ENCODE peak calls at places on chromosomes 3 and 15, in seven cellular contexts. A, O, Y, F, V, P and B are unnamed samples.

GRCh38 chr15:65824031-65824743 is 32.1 kb upstream of the DENND4A start:
- DNase-seq in F (no peak), O (no peak), V (peak), Y (peak), A (no peak), P (peak), B (no peak)

GRCh38 chr3:177928156-177928555 is 608.1 kb upstream of the KCNMB2 start:
- DNase-seq in P (peak), Y (peak), V (no peak), F (no peak), O (no peak), A (no peak), B (peak)

GRCh38 chr15:88904257-88904807 is 8.8 kb downstream of the MFGE8 start:
- DNase-seq in A (no peak), P (no peak), V (no peak), Y (no peak), O (no peak), F (no peak), B (no peak)

GRCh38 chr3:195897853-195898415 is 10.4 kb downstream of the TNK2 start:
- DNase-seq in P (no peak), Y (no peak), O (no peak), A (no peak), F (no peak), V (no peak), B (no peak)

GRCh38 chr3:195094211-195094921 is 176.6 kb downstream of the XXYLT1 start:
- DNase-seq in F (no peak), P (no peak), O (no peak), A (peak), V (no peak), Y (no peak), B (peak)

GRCh38 chr15:38535451-38536200 is 29.0 kb downstream of the RASGRP1 start:
- DNase-seq in A (no peak), O (no peak), F (no peak), Y (no peak), P (peak), V (no peak), B (no peak)

GRCh38 chr15:99100245-99101173 is 4.4 kb upstream of the SYNM start:
- DNase-seq in O (peak), F (peak), P (peak), A (peak), Y (peak), V (peak), B (peak)

GRCh38 chr3:77096966-77097890 is 57.3 kb downstream of the ROBO2 start:
- DNase-seq in Y (peak), A (no peak), O (no peak), V (no peak), F (no peak), P (no peak), B (no peak)

GRCh38 chr3:135922903-135923250 is 42.7 kb upstream of the PPP2R3A start:
- DNase-seq in V (no peak), F (no peak), Y (no peak), P (no peak), O (no peak), A (no peak), B (no peak)

GRCh38 chr3:81621277-81621676 is 140.2 kb downstream of the GBE1 start:
- DNase-seq in P (no peak), A (no peak), Y (no peak), F (no peak), V (no peak), O (no peak), B (no peak)

GRCh38 chr15:34046471-34047145 is 7.6 kb upstream of the AVEN start:
- DNase-seq in A (no peak), O (no peak), P (no peak), Y (no peak), F (no peak), V (no peak), B (no peak)

GRCh38 chr15:92801412-92801773 is 98.7 kb upstream of the CHD2 start:
- DNase-seq in O (no peak), Y (no peak), V (no peak), F (no peak), A (no peak), P (peak), B (no peak)

GRCh38 chr3:179739816-179740594 is 87.2 kb downstream of the USP13 start:
- DNase-seq in Y (no peak), V (no peak), O (no peak), P (peak), F (no peak), A (no peak), B (no peak)

GRCh38 chr3:16945330-16945729 is 60.6 kb downstream of the PLCL2 start:
- DNase-seq in V (no peak), A (no peak), Y (peak), F (no peak), O (no peak), P (peak), B (no peak)

GRCh38 chr3:69762790-69763229 is 23.5 kb downstream of the MITF start:
- DNase-seq in A (no peak), Y (no peak), P (no peak), V (no peak), F (no peak), O (no peak), B (no peak)

GRCh38 chr15:31197497-31198414 is 96.2 kb upstream of the TRPM1 start:
- DNase-seq in V (no peak), Y (no peak), F (no peak), P (peak), O (no peak), A (peak), B (peak)

GRCh38 chr3:152151216-152151874 is 117.4 kb upstream of the MBNL1 start:
- DNase-seq in V (no peak), P (no peak), Y (peak), O (no peak), F (no peak), A (no peak), B (no peak)

GRCh38 chr3:11346416-11346815 is 74.2 kb downstream of the ATG7 start:
- DNase-seq in Y (no peak), O (no peak), A (no peak), V (no peak), F (no peak), P (peak), B (no peak)

GRCh38 chr15:45948226-45948625 is 313.4 kb downstream of the SQOR start:
- DNase-seq in F (no peak), A (no peak), P (no peak), V (no peak), O (no peak), Y (no peak), B (no peak)

GRCh38 chr3:105970283-105970682 is 101.5 kb upstream of the CBLB start:
- DNase-seq in O (no peak), F (no peak), A (no peak), P (peak), V (no peak), Y (peak), B (no peak)

GRCh38 chr3:98328933-98329332 is 24.7 kb upstream of the OR5K4 start:
- DNase-seq in P (no peak), O (no peak), V (no peak), Y (no peak), F (no peak), A (no peak), B (no peak)

GRCh38 chr3:196208942-196209695 is 2.1 kb downstream of the ZDHHC19 start:
- DNase-seq in P (no peak), V (no peak), A (no peak), Y (no peak), F (no peak), O (no peak), B (no peak)

GRCh38 chr3:115548611-115549010 is 74.7 kb upstream of the GAP43 start:
- DNase-seq in V (no peak), F (no peak), Y (no peak), O (no peak), A (no peak), P (no peak), B (no peak)

GRCh38 chr3:78134496-78134895 is 1094.6 kb downstream of the ROBO2 start:
- DNase-seq in V (no peak), O (no peak), Y (no peak), A (no peak), P (no peak), F (no peak), B (no peak)

GRCh38 chr3:141427764-141428163 is 59.1 kb upstream of the RASA2 start:
- DNase-seq in A (no peak), P (no peak), Y (no peak), V (no peak), F (no peak), O (no peak), B (no peak)

GRCh38 chr15:25736451-25736850 is 126.7 kb downstream of the ATP10A start:
- DNase-seq in A (no peak), V (no peak), Y (no peak), O (no peak), P (peak), F (no peak), B (no peak)

GRCh38 chr15:48393650-48394049 is 62.4 kb downstream of the DUT start:
- DNase-seq in Y (no peak), P (peak), V (peak), O (no peak), A (no peak), F (no peak), B (no peak)

GRCh38 chr3:140113983-140114923 is 179.3 kb downstream of the CLSTN2 start:
- DNase-seq in F (no peak), Y (no peak), P (no peak), O (no peak), A (no peak), V (no peak), B (no peak)

GRCh38 chr3:126817781-126818180 is 113.7 kb downstream of the CHCHD6 start:
- DNase-seq in O (no peak), P (no peak), F (no peak), V (no peak), A (no peak), Y (no peak), B (no peak)

GRCh38 chr15:79924379-79924778 is 27.6 kb upstream of the MTHFS start:
- DNase-seq in F (no peak), Y (no peak), A (no peak), P (no peak), V (no peak), O (no peak), B (no peak)

GRCh38 chr3:15287565-15288330 is 44.6 kb downstream of the SH3BP5 start:
- DNase-seq in A (no peak), F (no peak), Y (peak), O (no peak), P (peak), V (peak), B (no peak)

GRCh38 chr3:21642433-21642832 is 108.6 kb downstream of the ZNF385D start:
- DNase-seq in V (no peak), A (no peak), P (peak), Y (no peak), O (no peak), F (no peak), B (no peak)

GRCh38 chr3:112894258-112894657 is 47.6 kb upstream of the CD200R1L start:
- DNase-seq in Y (peak), O (no peak), P (peak), A (no peak), V (no peak), F (no peak), B (no peak)

GRCh38 chr15:58396181-58396580 is 35.6 kb upstream of the LIPC start:
- DNase-seq in O (no peak), Y (peak), A (no peak), F (no peak), V (no peak), P (peak), B (no peak)

DNA sequence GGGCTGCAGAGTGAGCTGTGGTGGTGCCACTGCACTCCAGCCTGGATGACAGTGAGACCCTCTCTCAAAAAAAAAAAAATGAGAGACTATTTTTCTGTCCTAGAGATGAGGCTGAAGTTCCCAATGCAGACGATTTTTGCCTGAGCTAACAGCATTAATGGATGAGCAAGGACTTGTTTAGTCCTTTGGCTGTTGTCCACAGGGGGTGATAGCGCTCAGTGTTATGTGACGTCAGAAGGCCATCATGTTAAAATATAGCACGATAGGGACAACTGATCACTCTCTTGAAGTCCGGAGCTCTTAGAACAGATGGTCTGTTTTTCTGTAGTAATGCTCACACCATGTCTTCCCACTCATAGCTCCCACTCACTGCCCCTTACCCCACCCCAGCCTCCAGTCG is 6.8 kb downstream of the TRNT1 start:
- DNase-seq in P (no peak), Y (no peak), F (no peak), O (no peak), A (no peak), V (no peak), B (no peak)
- TF ChIP-seq CTCF in P (no peak), Y (no peak), F (no peak), O (no peak), A (no peak), V (no peak), B (no peak)

GRCh38 chr15:78506971-78507830 is at the start of gene HYKK:
- DNase-seq in O (peak), Y (peak), V (peak), P (peak), F (peak), A (peak), B (peak)
- TF ChIP-seq CTCF in O (no peak), Y (no peak), V (no peak), P (peak), F (no peak), A (no peak), B (no peak)

DNA sequence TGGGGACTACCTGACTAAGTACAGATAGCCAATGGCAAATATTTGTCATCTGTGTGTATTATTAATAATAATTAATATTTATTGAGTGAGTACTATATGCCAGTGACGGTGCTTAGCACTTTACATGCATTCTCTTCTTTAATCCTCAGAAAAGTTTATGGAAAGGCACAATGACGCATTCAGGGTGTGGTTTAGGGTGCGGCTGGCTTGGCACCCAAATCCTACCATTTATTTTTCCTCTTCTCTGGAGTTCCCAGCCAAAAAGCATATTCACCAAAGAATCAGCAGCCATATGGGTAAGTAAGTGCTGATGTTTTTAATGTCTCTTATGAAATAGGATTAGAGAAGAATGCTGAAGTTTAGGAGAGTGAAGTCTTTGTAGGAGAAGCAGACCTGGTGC is 140.4 kb upstream of the TP63 start:
- DNase-seq in Y (no peak), O (no peak), V (no peak), F (no peak), P (no peak), A (no peak), B (no peak)
- TF ChIP-seq CTCF in Y (no peak), O (no peak), V (no peak), F (no peak), P (no peak), A (no peak), B (no peak)

GRCh38 chr3:33860355-33861047 is 62.1 kb downstream of the PDCD6IP start:
- DNase-seq in Y (no peak), V (no peak), F (no peak), A (no peak), O (no peak), P (no peak), B (no peak)
- TF ChIP-seq CTCF in Y (no peak), V (no peak), F (no peak), A (no peak), O (no peak), P (no peak), B (no peak)

GRCh38 chr15:83993591-83993990 is 242.0 kb upstream of the GOLGA6L4 start:
- DNase-seq in A (no peak), V (no peak), F (no peak), O (no peak), P (no peak), Y (no peak), B (no peak)
- TF ChIP-seq CTCF in A (no peak), V (no peak), F (no peak), O (no peak), P (peak), Y (no peak), B (no peak)

GRCh38 chr3:38960042-38960622 is 91.6 kb downstream of the SCN11A start:
- DNase-seq in A (no peak), V (no peak), O (no peak), Y (peak), P (no peak), F (no peak), B (no peak)
- TF ChIP-seq CTCF in A (no peak), V (no peak), O (no peak), Y (no peak), P (no peak), F (no peak), B (no peak)

GRCh38 chr3:61371123-61371522 is 119.9 kb upstream of the FHIT start:
- DNase-seq in P (peak), F (no peak), Y (no peak), V (no peak), O (no peak), A (peak), B (peak)
- TF ChIP-seq CTCF in P (peak), F (no peak), Y (peak), V (peak), O (no peak), A (peak), B (peak)

DNA sequence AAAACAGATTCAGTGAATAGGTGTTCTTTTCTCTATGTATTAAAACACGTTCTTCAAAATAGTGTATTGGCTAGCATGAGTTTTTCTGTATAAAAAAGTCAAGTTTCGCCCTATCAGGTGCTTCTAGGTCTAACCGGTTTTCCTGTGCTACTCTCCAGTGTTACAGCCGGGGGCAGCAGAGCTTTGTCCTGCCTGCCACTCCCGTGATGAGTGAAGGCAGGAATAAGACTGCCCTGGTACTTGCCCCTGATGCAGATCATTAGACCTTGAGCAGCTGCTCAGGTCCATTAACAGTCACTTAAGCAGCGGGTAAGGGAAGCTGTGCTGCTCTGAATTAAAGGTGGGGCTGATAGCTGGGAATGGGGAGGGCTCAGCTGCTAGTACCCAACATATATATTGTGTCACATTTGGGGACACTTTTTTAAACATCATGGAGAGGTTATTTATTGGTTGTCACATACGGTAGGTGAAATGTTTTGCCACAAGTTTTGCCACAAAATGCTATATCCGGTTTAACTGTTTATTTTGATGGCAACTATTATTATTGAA is 1.3 kb upstream of the UNC13C start:
- DNase-seq in Y (no peak), O (no peak), P (no peak), V (no peak), A (no peak), F (no peak), B (no peak)
- TF ChIP-seq CTCF in Y (no peak), O (no peak), P (no peak), V (no peak), A (no peak), F (no peak), B (no peak)

DNA sequence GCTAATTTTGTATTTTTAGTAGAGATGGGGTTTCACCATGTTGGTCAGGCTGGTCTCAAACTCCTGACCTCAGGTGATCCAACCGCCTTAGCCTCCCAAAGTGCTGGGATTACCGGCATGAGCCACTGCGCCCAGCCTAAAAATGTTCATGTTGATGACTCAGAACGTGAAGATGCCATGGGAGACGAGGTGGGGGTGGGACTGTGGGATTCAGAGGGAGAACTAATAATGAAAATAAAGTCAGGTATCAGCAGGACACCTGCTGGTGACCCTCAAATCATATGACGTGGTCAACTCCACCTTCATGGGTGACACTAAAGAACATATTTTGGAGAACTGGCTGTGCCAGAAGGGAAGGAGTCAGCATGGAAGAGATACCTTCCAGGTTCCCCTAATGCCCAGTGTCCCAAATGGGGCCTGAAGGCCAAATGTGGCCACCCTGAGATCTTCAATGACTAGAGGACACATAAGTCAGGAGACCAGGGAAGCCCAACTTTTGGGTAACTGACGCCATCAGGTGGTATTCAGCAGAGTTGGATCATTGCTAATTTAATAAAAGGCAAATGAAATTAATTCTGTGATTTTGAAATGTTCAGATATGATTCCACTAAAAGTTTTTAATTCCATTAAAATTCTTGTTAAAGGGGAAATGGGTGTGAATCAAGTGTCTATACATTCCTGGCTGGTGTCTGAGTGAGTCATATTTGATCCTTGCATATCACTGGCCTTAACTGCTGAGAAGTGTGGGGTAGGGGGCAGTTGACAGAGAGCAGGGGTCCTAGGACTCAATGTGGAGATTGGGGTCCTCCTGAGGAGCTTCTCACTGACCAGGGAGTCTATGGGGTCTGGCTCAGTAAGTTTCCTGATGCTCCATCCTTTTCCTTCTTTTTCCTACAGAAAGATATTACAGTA is 88.6 kb upstream of the GSK3B start:
- DNase-seq in F (no peak), P (peak), V (peak), A (peak), Y (peak), O (peak), B (peak)
- TF ChIP-seq CTCF in F (no peak), P (peak), V (peak), A (no peak), Y (peak), O (no peak), B (peak)